ENCODE peak calls at places on chromosomes 7 and 10, in six cellular contexts. One of them, this sample, is unnamed. For H3K4me1, the result is how much of the 10 kb centered on the place peaks cover.

GRCh38 chr7:102814025-102814471 is 65.2 kb downstream of the FAM185A start:
- DNase-seq in left lung: no peak
- DNase-seq in A549: no peak
- DNase-seq in CD4-positive, CD25-positive, alpha-beta regulatory T cell: no peak
- DNase-seq in RWPE2: no peak
- DNase-seq in colonic mucosa: no peak
- DNase-seq in this sample: no peak

GRCh38 chr7:38858281-38858884 is 50.6 kb downstream of the VPS41 start:
- DNase-seq in left lung: no peak
- DNase-seq in A549: no peak
- DNase-seq in CD4-positive, CD25-positive, alpha-beta regulatory T cell: no peak
- DNase-seq in RWPE2: no peak
- DNase-seq in colonic mucosa: no peak
- DNase-seq in this sample: no peak

GRCh38 chr7:128137096-128137655 is 103.9 kb upstream of the LEP start:
- DNase-seq in left lung: no peak
- DNase-seq in A549: no peak
- DNase-seq in CD4-positive, CD25-positive, alpha-beta regulatory T cell: no peak
- DNase-seq in RWPE2: no peak
- DNase-seq in colonic mucosa: no peak
- DNase-seq in this sample: no peak

GRCh38 chr7:25407932-25408480 is 179.7 kb upstream of the NPVF start:
- DNase-seq in left lung: no peak
- DNase-seq in A549: no peak
- DNase-seq in CD4-positive, CD25-positive, alpha-beta regulatory T cell: no peak
- DNase-seq in RWPE2: no peak
- DNase-seq in colonic mucosa: no peak
- DNase-seq in this sample: no peak

GRCh38 chr10:24935504-24936292 is 16.7 kb downstream of the PRTFDC1 start:
- DNase-seq in left lung: no peak
- DNase-seq in A549: no peak
- DNase-seq in CD4-positive, CD25-positive, alpha-beta regulatory T cell: no peak
- DNase-seq in RWPE2: no peak
- DNase-seq in colonic mucosa: no peak
- DNase-seq in this sample: no peak

GRCh38 chr7:151875862-151876111 is 1.1 kb downstream of the PRKAG2 start:
- DNase-seq in left lung: no peak
- DNase-seq in A549: peak
- DNase-seq in CD4-positive, CD25-positive, alpha-beta regulatory T cell: no peak
- DNase-seq in RWPE2: no peak
- DNase-seq in colonic mucosa: no peak
- DNase-seq in this sample: no peak

GRCh38 chr7:151705744-151706567 is 171.0 kb downstream of the PRKAG2 start:
- DNase-seq in left lung: peak
- DNase-seq in A549: peak
- DNase-seq in CD4-positive, CD25-positive, alpha-beta regulatory T cell: no peak
- DNase-seq in RWPE2: no peak
- DNase-seq in colonic mucosa: peak
- DNase-seq in this sample: no peak

GRCh38 chr10:33460461-33461294 is 126.2 kb upstream of the NRP1 start:
- DNase-seq in left lung: no peak
- DNase-seq in A549: no peak
- DNase-seq in CD4-positive, CD25-positive, alpha-beta regulatory T cell: no peak
- DNase-seq in RWPE2: no peak
- DNase-seq in colonic mucosa: peak
- DNase-seq in this sample: no peak

GRCh38 chr7:99558306-99559275 is at the start of gene ZNF655:
- DNase-seq in left lung: peak
- DNase-seq in A549: peak
- DNase-seq in CD4-positive, CD25-positive, alpha-beta regulatory T cell: peak
- DNase-seq in RWPE2: peak
- DNase-seq in colonic mucosa: peak
- DNase-seq in this sample: peak

GRCh38 chr7:27097686-27098492 is 2.1 kb upstream of the HOXA1 start:
- DNase-seq in left lung: peak
- DNase-seq in A549: no peak
- DNase-seq in CD4-positive, CD25-positive, alpha-beta regulatory T cell: no peak
- DNase-seq in RWPE2: no peak
- DNase-seq in colonic mucosa: peak
- DNase-seq in this sample: no peak
- H3K4me3 ChIP-seq in left lung: peak
- H3K4me3 ChIP-seq in A549: peak
- H3K4me3 ChIP-seq in CD4-positive, CD25-positive, alpha-beta regulatory T cell: peak
- H3K4me3 ChIP-seq in RWPE2: peak
- H3K4me3 ChIP-seq in colonic mucosa: peak
- H3K4me3 ChIP-seq in this sample: peak

DNA sequence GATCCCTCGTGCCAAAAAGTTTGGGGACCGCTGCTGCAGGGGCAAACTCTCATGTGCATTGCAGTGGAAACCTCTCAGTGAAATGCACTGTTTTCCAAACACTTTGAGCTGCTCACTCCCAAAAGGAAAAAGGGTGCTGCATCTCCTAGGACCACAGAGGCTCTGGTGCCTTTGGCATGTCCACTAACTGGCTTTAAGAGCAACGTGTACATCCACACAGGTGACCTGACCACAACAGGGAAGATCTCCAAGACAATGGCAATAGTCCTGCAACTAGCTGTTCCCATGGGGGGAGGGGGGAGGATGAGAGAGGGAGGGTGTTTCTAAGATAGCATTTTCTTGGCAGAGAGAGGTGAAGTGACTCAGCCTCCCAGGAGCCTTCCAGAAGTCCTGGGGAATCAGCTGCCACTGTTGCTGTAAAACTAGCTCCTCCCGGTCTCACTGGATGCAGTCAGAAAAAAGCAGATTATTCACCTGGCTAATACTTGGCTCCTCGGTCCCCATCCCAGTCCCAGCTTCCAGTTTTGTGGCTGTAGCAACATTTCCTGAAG is 181.7 kb downstream of the HECW1 start:
- DNase-seq in left lung: no peak
- DNase-seq in A549: peak
- DNase-seq in CD4-positive, CD25-positive, alpha-beta regulatory T cell: no peak
- DNase-seq in RWPE2: peak
- DNase-seq in colonic mucosa: no peak
- DNase-seq in this sample: no peak
- H3K4me1 ChIP-seq in left lung: under half
- H3K4me1 ChIP-seq in A549: under half
- H3K4me1 ChIP-seq in CD4-positive, CD25-positive, alpha-beta regulatory T cell: under half
- H3K4me1 ChIP-seq in RWPE2: under half
- H3K4me1 ChIP-seq in colonic mucosa: under half
- H3K4me1 ChIP-seq in this sample: under half

GRCh38 chr7:79334841-79335240 is 118.6 kb downstream of the MAGI2 start:
- DNase-seq in left lung: no peak
- DNase-seq in A549: no peak
- DNase-seq in CD4-positive, CD25-positive, alpha-beta regulatory T cell: no peak
- DNase-seq in RWPE2: no peak
- DNase-seq in colonic mucosa: no peak
- DNase-seq in this sample: no peak
- H3K4me3 ChIP-seq in left lung: no peak
- H3K4me3 ChIP-seq in A549: no peak
- H3K4me3 ChIP-seq in CD4-positive, CD25-positive, alpha-beta regulatory T cell: no peak
- H3K4me3 ChIP-seq in RWPE2: no peak
- H3K4me3 ChIP-seq in colonic mucosa: no peak
- H3K4me3 ChIP-seq in this sample: no peak

GRCh38 chr7:115812796-115813195 is 217.8 kb downstream of the TFEC start:
- DNase-seq in left lung: no peak
- DNase-seq in A549: no peak
- DNase-seq in CD4-positive, CD25-positive, alpha-beta regulatory T cell: no peak
- DNase-seq in RWPE2: no peak
- DNase-seq in colonic mucosa: no peak
- DNase-seq in this sample: no peak
- H3K4me1 ChIP-seq in left lung: under half
- H3K4me1 ChIP-seq in A549: under half
- H3K4me1 ChIP-seq in CD4-positive, CD25-positive, alpha-beta regulatory T cell: under half
- H3K4me1 ChIP-seq in RWPE2: under half
- H3K4me1 ChIP-seq in colonic mucosa: under half
- H3K4me1 ChIP-seq in this sample: under half

GRCh38 chr7:156607332-156608175 is 33.0 kb upstream of the RNF32 start:
- DNase-seq in left lung: peak
- DNase-seq in A549: no peak
- DNase-seq in CD4-positive, CD25-positive, alpha-beta regulatory T cell: no peak
- DNase-seq in RWPE2: no peak
- DNase-seq in colonic mucosa: no peak
- DNase-seq in this sample: no peak

GRCh38 chr7:156604836-156605695 is 35.5 kb upstream of the RNF32 start:
- DNase-seq in left lung: no peak
- DNase-seq in A549: no peak
- DNase-seq in CD4-positive, CD25-positive, alpha-beta regulatory T cell: no peak
- DNase-seq in RWPE2: no peak
- DNase-seq in colonic mucosa: no peak
- DNase-seq in this sample: no peak

GRCh38 chr7:156608176-156608478 is 32.4 kb upstream of the RNF32 start:
- DNase-seq in left lung: peak
- DNase-seq in A549: no peak
- DNase-seq in CD4-positive, CD25-positive, alpha-beta regulatory T cell: no peak
- DNase-seq in RWPE2: no peak
- DNase-seq in colonic mucosa: no peak
- DNase-seq in this sample: peak

GRCh38 chr7:156606135-156606534 is 34.4 kb upstream of the RNF32 start:
- DNase-seq in left lung: no peak
- DNase-seq in A549: no peak
- DNase-seq in CD4-positive, CD25-positive, alpha-beta regulatory T cell: no peak
- DNase-seq in RWPE2: no peak
- DNase-seq in colonic mucosa: no peak
- DNase-seq in this sample: peak

GRCh38 chr7:156606618-156607331 is 33.8 kb upstream of the RNF32 start:
- DNase-seq in left lung: no peak
- DNase-seq in A549: no peak
- DNase-seq in CD4-positive, CD25-positive, alpha-beta regulatory T cell: no peak
- DNase-seq in RWPE2: no peak
- DNase-seq in colonic mucosa: no peak
- DNase-seq in this sample: no peak
- H3K4me3 ChIP-seq in left lung: peak
- H3K4me3 ChIP-seq in A549: no peak
- H3K4me3 ChIP-seq in CD4-positive, CD25-positive, alpha-beta regulatory T cell: no peak
- H3K4me3 ChIP-seq in RWPE2: no peak
- H3K4me3 ChIP-seq in colonic mucosa: no peak
- H3K4me3 ChIP-seq in this sample: no peak

GRCh38 chr10:103833731-103834365 is 21.5 kb downstream of the SH3PXD2A start:
- DNase-seq in left lung: no peak
- DNase-seq in A549: peak
- DNase-seq in CD4-positive, CD25-positive, alpha-beta regulatory T cell: no peak
- DNase-seq in RWPE2: no peak
- DNase-seq in colonic mucosa: peak
- DNase-seq in this sample: peak

GRCh38 chr10:103836273-103836672 is 19.1 kb downstream of the SH3PXD2A start:
- DNase-seq in left lung: no peak
- DNase-seq in A549: no peak
- DNase-seq in CD4-positive, CD25-positive, alpha-beta regulatory T cell: no peak
- DNase-seq in RWPE2: no peak
- DNase-seq in colonic mucosa: no peak
- DNase-seq in this sample: no peak

GRCh38 chr10:103834436-103835095 is 20.8 kb downstream of the SH3PXD2A start:
- DNase-seq in left lung: no peak
- DNase-seq in A549: no peak
- DNase-seq in CD4-positive, CD25-positive, alpha-beta regulatory T cell: no peak
- DNase-seq in RWPE2: no peak
- DNase-seq in colonic mucosa: no peak
- DNase-seq in this sample: no peak

GRCh38 chr10:103836776-103837344 is 18.5 kb downstream of the SH3PXD2A start:
- DNase-seq in left lung: no peak
- DNase-seq in A549: no peak
- DNase-seq in CD4-positive, CD25-positive, alpha-beta regulatory T cell: no peak
- DNase-seq in RWPE2: no peak
- DNase-seq in colonic mucosa: no peak
- DNase-seq in this sample: no peak

DNA sequence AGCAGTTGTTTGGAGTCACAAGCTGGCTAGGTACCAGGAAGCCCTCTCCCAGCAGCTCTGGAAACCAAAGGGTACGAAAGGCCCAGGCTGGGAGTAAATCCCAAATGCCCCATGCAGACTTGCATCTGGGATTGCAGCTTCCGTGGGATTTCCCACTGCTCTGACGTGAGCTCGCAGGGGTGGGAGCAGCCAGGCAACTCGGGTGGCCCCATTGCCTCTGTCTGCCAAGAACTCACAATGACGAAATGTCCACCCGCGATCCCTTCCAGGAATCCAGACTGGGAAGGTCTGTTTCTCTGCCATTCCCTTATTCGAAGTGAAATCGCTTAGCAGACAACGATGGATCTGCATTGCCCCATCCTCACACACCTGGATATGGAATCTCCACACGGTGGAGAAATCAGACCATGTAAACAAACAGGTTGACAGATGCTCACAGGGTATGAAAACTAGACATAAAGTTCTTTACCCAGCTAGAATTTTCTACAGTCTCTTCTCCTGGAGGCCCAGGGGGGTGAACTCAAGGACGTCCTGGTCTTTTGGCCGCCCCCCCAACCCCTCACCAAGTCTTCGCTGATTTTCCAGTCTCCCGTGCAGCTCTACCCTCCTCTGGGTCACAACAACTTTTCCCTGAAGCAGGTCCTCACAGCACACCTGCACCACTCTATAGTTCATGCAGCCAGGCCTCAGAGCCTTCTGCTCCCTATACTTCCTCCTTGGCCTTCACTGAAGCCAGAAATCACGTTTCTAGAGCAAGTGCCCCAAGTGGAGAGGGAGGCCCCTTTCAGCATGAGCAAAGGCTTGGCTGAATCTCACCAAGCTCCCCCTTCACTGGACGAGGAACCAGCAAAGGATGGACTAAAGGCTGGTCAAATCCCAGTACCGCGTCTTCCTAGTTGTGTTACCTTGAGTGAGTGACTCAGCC is 20.0 kb downstream of the SH3PXD2A start:
- DNase-seq in left lung: no peak
- DNase-seq in A549: no peak
- DNase-seq in CD4-positive, CD25-positive, alpha-beta regulatory T cell: no peak
- DNase-seq in RWPE2: no peak
- DNase-seq in colonic mucosa: peak
- DNase-seq in this sample: peak
- H3K4me1 ChIP-seq in left lung: under half
- H3K4me1 ChIP-seq in A549: under half
- H3K4me1 ChIP-seq in CD4-positive, CD25-positive, alpha-beta regulatory T cell: under half
- H3K4me1 ChIP-seq in RWPE2: under half
- H3K4me1 ChIP-seq in colonic mucosa: under half
- H3K4me1 ChIP-seq in this sample: under half

This sample was measured in right lobe of liver.